ENCODE peak calls at places on chromosomes 12 and 14, in eight cellular contexts. M, F, B, I, C, Y, D and L are unnamed samples. For H3K4me1 and H3K36me3, the result is how much of the 10 kb centered on the place peaks cover.

GRCh38 chr12:51977320-51977753 is 25.8 kb downstream of the ACVR1B start:
- DNase-seq in C (no peak), F (no peak), D (no peak), I (no peak), M (no peak), Y (no peak), B (no peak), L (no peak)

GRCh38 chr12:94874986-94875312 is 128.5 kb downstream of the NDUFA12 start:
- DNase-seq in M (no peak), C (no peak), I (no peak), F (no peak), Y (peak), B (no peak), D (no peak), L (no peak)

GRCh38 chr12:22307811-22308210 is 26.7 kb downstream of the ST8SIA1 start:
- DNase-seq in M (no peak), I (no peak), Y (no peak), C (no peak), F (no peak), D (no peak), B (no peak), L (no peak)

GRCh38 chr12:43761535-43761934 is 2.8 kb downstream of the IRAK4 start:
- DNase-seq in C (no peak), D (no peak), Y (no peak), I (no peak), F (no peak), M (no peak), B (no peak), L (no peak)

GRCh38 chr12:6228535-6229223 is 28.5 kb downstream of the CD9 start:
- DNase-seq in F (no peak), Y (no peak), C (no peak), B (no peak), M (no peak), I (no peak), D (peak), L (no peak)

GRCh38 chr12:115155665-115156645 is 472.0 kb upstream of the TBX3 start:
- DNase-seq in I (no peak), M (no peak), F (peak), D (no peak), B (no peak), Y (no peak), C (no peak), L (no peak)

GRCh38 chr12:30450872-30451271 is 244.8 kb downstream of the IPO8 start:
- DNase-seq in B (no peak), C (no peak), D (no peak), M (no peak), Y (no peak), I (peak), F (no peak), L (no peak)

GRCh38 chr12:65962921-65963883 is 138.9 kb downstream of the HMGA2 start:
- DNase-seq in D (no peak), M (no peak), C (no peak), I (peak), F (no peak), Y (peak), B (no peak), L (no peak)

GRCh38 chr14:33686218-33686617 is 264.7 kb downstream of the EGLN3 start:
- DNase-seq in B (no peak), M (no peak), D (no peak), I (no peak), Y (no peak), F (peak), C (no peak), L (no peak)

GRCh38 chr12:124418156-124418555 is 123.3 kb downstream of the RFLNA start:
- DNase-seq in B (no peak), I (no peak), D (no peak), C (no peak), F (no peak), Y (no peak), M (no peak), L (no peak)

GRCh38 chr12:93178154-93178878 is 199.4 kb upstream of the NUDT4 start:
- DNase-seq in D (no peak), I (no peak), F (no peak), B (no peak), C (no peak), Y (no peak), M (no peak), L (no peak)

GRCh38 chr14:106551265-106551664 is 1024.9 kb downstream of the TMEM121 start:
- DNase-seq in F (no peak), Y (no peak), M (no peak), C (no peak), I (no peak), B (no peak), D (no peak), L (no peak)

GRCh38 chr12:112796067-112796466 is 4.5 kb downstream of the RPH3A start:
- DNase-seq in Y (no peak), F (no peak), D (no peak), I (no peak), C (no peak), B (no peak), M (no peak), L (no peak)

GRCh38 chr12:131452444-131452860 is 258.4 kb upstream of the SFSWAP start:
- DNase-seq in C (no peak), F (no peak), M (no peak), B (no peak), I (no peak), Y (peak), D (no peak), L (no peak)

GRCh38 chr14:87052646-87053225 is 940.2 kb downstream of the GALC start:
- DNase-seq in C (no peak), Y (no peak), B (no peak), I (no peak), D (no peak), M (no peak), F (no peak), L (no peak)

GRCh38 chr12:1936406-1937320 is 18.2 kb upstream of the CACNA2D4 start:
- DNase-seq in Y (no peak), B (peak), D (peak), M (no peak), C (no peak), I (peak), F (peak), L (no peak)

GRCh38 chr12:77402726-77403125 is 337.4 kb upstream of the E2F7 start:
- DNase-seq in D (no peak), Y (no peak), F (peak), I (no peak), B (no peak), M (no peak), C (no peak), L (no peak)

GRCh38 chr12:2097617-2098016 is 44.8 kb downstream of the CACNA1C start:
- DNase-seq in D (no peak), Y (no peak), C (no peak), B (no peak), F (no peak), I (no peak), M (no peak), L (no peak)

GRCh38 chr12:73514672-73515071 is 1023.0 kb upstream of the ATXN7L3B start:
- DNase-seq in Y (peak), B (no peak), I (peak), F (no peak), M (no peak), C (no peak), D (no peak), L (no peak)

GRCh38 chr14:30472001-30472400 is 87.0 kb upstream of the G2E3 start:
- DNase-seq in B (no peak), F (no peak), I (no peak), D (no peak), M (no peak), C (no peak), Y (no peak), L (no peak)

GRCh38 chr14:71855399-71856036 is 76.7 kb upstream of the RGS6 start:
- DNase-seq in I (peak), C (peak), B (peak), Y (peak), D (peak), M (peak), F (peak), L (peak)

GRCh38 chr12:6551063-6551461 is 4.8 kb downstream of the IFFO1 start:
- DNase-seq in M (no peak), Y (no peak), C (no peak), B (peak), D (peak), I (no peak), F (no peak), L (no peak)

GRCh38 chr12:80135624-80136023 is 36.3 kb downstream of the OTOGL start:
- DNase-seq in C (no peak), F (no peak), M (no peak), Y (no peak), I (no peak), D (no peak), B (no peak), L (no peak)

GRCh38 chr12:119115296-119115905 is 63.3 kb upstream of the HSPB8 start:
- DNase-seq in C (peak), F (peak), B (no peak), I (peak), M (peak), D (no peak), Y (peak), L (no peak)

GRCh38 chr14:68941820-68942219 is 37.3 kb downstream of the ACTN1 start:
- DNase-seq in I (no peak), Y (peak), C (no peak), F (peak), D (peak), B (peak), M (no peak), L (no peak)

GRCh38 chr14:34257505-34257904 is 204.5 kb downstream of the SPTSSA start:
- DNase-seq in M (no peak), F (no peak), C (no peak), D (no peak), I (no peak), Y (no peak), B (no peak), L (no peak)

GRCh38 chr12:49651855-49652254 is 28.5 kb downstream of the PRPF40B start:
- DNase-seq in M (no peak), Y (peak), F (no peak), I (no peak), B (no peak), D (no peak), C (no peak), L (no peak)

GRCh38 chr14:60651936-60652673 is 2.8 kb upstream of the SIX1 start:
- DNase-seq in Y (peak), I (peak), C (no peak), M (no peak), F (peak), D (no peak), B (no peak), L (no peak)

DNA sequence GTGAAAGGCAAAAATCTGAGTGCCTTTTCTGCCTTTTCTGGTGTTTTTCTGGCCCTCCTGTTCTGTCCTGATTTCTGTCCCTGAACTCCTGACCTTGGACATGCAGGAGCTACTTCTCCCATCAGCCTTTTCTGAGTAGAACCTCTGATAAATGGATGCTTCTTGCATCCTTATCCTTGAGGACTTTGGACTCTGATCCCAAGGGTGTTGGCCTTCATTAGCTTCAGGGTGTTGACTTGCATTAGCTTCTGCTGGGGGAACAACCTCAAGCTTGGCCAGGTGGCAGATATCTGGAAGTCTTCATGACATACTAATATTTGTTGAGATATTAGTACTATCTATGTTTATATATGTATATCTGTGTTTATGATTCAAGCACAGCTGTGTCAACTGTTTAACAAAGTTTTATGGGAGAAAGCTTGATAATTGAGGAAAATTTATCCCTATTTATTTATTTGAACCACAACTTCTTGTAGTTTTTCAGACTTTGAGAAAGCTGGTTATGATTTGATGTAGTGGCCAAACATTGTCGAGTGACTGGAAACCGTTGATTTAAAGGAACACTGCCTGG is 124.3 kb downstream of the CHST11 start:
- DNase-seq in B (no peak), M (no peak), Y (no peak), D (no peak), C (no peak), F (peak), I (no peak), L (no peak)
- H3K27ac ChIP-seq in B (no peak), M (peak), Y (no peak), D (no peak), C (no peak), F (no peak), I (no peak), L (no peak)

GRCh38 chr12:109088818-109089217 is 4.5 kb downstream of the ALKBH2 start:
- DNase-seq in M (no peak), Y (no peak), D (no peak), C (no peak), I (no peak), F (peak), B (no peak), L (no peak)

GRCh38 chr12:109085590-109085989 is 7.7 kb downstream of the ALKBH2 start:
- DNase-seq in B (no peak), D (no peak), I (no peak), C (no peak), F (no peak), Y (no peak), M (no peak), L (no peak)

GRCh38 chr12:109084425-109084824 is 8.8 kb downstream of the ALKBH2 start:
- DNase-seq in F (no peak), B (no peak), C (no peak), D (no peak), Y (no peak), M (no peak), I (no peak), L (no peak)

GRCh38 chr12:109089683-109090082 is 3.6 kb downstream of the ALKBH2 start:
- DNase-seq in B (no peak), I (no peak), F (no peak), C (no peak), D (no peak), Y (no peak), M (no peak), L (no peak)

DNA sequence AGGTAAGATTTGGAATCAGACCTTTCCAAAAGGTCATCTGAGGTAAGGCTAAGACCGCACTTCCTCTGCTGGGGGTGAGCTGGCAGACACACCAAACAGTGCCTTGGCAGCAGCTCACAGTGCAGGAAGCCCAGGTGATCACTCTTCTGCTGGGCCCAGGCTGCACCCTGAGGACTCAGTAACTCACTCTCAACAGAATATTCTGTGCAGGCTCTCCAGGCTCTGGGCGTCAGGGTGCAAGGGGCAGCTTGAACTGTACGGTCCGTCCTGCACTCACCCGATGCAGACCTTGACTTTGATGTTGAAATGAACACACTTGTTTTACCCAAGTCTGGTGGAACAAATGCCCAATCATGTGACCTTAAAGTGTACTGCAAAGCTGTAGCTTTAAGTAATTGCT is 6.0 kb downstream of the ALKBH2 start:
- DNase-seq in D (no peak), M (no peak), F (no peak), Y (no peak), B (no peak), C (no peak), I (no peak), L (no peak)
- H3K4me1 ChIP-seq in D (under half), M (under half), F (under half), Y (under half), B (under half), C (under half), I (under half), L (under half)

DNA sequence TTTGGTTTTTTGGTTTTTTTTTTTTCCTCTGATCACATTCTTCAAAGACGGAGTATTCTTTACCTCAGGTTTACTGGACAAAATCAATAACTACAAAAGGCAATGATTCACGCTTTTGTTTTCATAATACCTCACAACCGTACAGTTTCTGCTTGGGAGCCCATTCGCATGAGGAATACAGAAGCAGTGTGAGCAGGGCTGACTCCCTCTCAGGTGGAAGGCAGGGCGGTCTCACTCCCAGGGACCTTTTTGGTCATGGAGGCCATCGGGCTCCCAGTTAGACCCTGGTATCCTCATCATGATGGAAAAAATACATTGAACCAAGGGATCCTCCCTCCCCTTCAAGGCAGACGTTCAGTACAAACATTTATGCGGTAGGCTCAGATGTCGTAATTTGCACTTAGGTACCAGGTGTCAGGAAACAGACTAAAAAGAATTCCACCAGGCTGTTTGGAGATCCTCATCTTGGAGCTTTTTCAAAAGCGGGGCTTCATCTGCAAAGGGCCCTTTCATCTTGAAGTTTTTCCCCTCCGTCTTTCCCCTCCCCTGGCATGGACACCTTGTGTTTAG is 19.0 kb upstream of the TIGAR start:
- DNase-seq in D (no peak), B (no peak), C (no peak), I (no peak), M (no peak), F (no peak), Y (no peak), L (no peak)
- H3K36me3 ChIP-seq in D (under half), B (under half), C (under half), I (under half), M (half or more), F (under half), Y (under half), L (half or more)

DNA sequence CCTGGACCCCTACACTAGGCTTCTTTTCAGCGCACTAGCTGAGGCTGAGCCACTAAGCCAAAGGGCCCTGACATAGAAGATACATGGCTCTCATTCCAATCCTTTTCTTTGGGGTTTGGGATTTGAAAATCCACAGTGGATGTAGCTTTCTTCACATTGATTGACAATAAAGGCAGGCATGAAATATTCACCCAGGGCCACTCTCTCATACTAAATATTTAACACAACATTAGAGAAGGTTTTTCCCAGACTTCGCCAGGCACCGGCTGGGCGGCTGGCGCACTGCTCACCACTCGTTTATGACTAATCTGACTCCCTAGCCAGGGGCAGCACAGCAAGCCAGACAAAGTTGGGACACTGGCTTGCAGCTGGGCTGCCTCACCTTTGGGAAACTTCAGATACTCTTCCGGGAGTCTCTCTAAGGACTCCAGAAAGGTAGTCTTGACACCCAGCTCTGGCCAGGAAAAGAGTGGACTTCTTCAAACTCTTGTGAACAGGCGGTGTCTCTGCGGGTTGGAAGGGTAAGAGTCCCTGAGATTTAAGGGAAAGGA is 699 bp upstream of the HOXC11 start:
- DNase-seq in C (no peak), M (no peak), I (no peak), B (no peak), F (no peak), D (no peak), Y (no peak), L (no peak)
- H3K27ac ChIP-seq in C (no peak), M (no peak), I (no peak), B (no peak), F (no peak), D (no peak), Y (no peak), L (no peak)